ENCODE peak calls at places on chromosomes 3 and 15, in six cellular contexts. U, Y, Z, R, O and S are unnamed samples.

GRCh38 chr15:37109952-37110630 is 9.7 kb upstream of the MEIS2 start:
- DNase-seq in U (no peak), Y (peak), Z (no peak), R (no peak), O (no peak), S (peak)

GRCh38 chr3:164604687-164605086 is 473.6 kb downstream of the SI start:
- DNase-seq in U (no peak), Y (no peak), Z (no peak), R (no peak), O (no peak), S (no peak)

GRCh38 chr3:60301142-60301541 is 950.1 kb downstream of the FHIT start:
- DNase-seq in U (peak), Y (no peak), Z (peak), R (no peak), O (no peak), S (peak)

GRCh38 chr3:5292512-5292911 is 105.0 kb downstream of the EDEM1 start:
- DNase-seq in U (no peak), Y (no peak), Z (no peak), R (no peak), O (no peak), S (no peak)

GRCh38 chr3:108835101-108835500 is 12.5 kb downstream of the TRAT1 start:
- DNase-seq in U (no peak), Y (no peak), Z (no peak), R (no peak), O (no peak), S (no peak)

GRCh38 chr15:62895139-62895866 is 147.2 kb upstream of the TPM1 start:
- DNase-seq in U (peak), Y (no peak), Z (peak), R (no peak), O (no peak), S (peak)

GRCh38 chr15:83734487-83734886 is 80.6 kb downstream of the ADAMTSL3 start:
- DNase-seq in U (no peak), Y (no peak), Z (peak), R (no peak), O (peak), S (peak)

GRCh38 chr15:37517106-37517505 is 416.8 kb upstream of the MEIS2 start:
- DNase-seq in U (no peak), Y (no peak), Z (no peak), R (no peak), O (no peak), S (no peak)

GRCh38 chr3:103813955-103814354 is 1379.1 kb downstream of the ZPLD1 start:
- DNase-seq in U (no peak), Y (no peak), Z (no peak), R (no peak), O (no peak), S (no peak)

GRCh38 chr3:105195260-105195659 is 171.4 kb upstream of the ALCAM start:
- DNase-seq in U (peak), Y (no peak), Z (peak), R (no peak), O (no peak), S (peak)

GRCh38 chr15:95368211-95368610 is 962.3 kb upstream of the NR2F2 start:
- DNase-seq in U (no peak), Y (no peak), Z (no peak), R (no peak), O (no peak), S (no peak)

GRCh38 chr3:61855211-61855610 is 293.8 kb downstream of the PTPRG start:
- DNase-seq in U (no peak), Y (no peak), Z (no peak), R (no peak), O (no peak), S (no peak)

GRCh38 chr3:69212411-69213160 is 90.2 kb upstream of the LMOD3 start:
- DNase-seq in U (peak), Y (no peak), Z (peak), R (no peak), O (no peak), S (peak)

GRCh38 chr15:98503970-98504369 is 144.4 kb upstream of the IGF1R start:
- DNase-seq in U (peak), Y (no peak), Z (no peak), R (no peak), O (no peak), S (peak)

GRCh38 chr3:9091811-9092210 is 128.5 kb upstream of the RAD18 start:
- DNase-seq in U (no peak), Y (no peak), Z (no peak), R (no peak), O (no peak), S (peak)

GRCh38 chr3:122824465-122825379 is 29.9 kb downstream of the SLC49A4 start:
- DNase-seq in U (peak), Y (no peak), Z (peak), R (no peak), O (no peak), S (peak)

GRCh38 chr3:142849148-142849547 is 39.7 kb downstream of the PCOLCE2 start:
- DNase-seq in U (no peak), Y (no peak), Z (peak), R (no peak), O (no peak), S (no peak)

GRCh38 chr3:25582242-25582641 is 82.5 kb downstream of the TOP2B start:
- DNase-seq in U (peak), Y (no peak), Z (peak), R (no peak), O (no peak), S (peak)

GRCh38 chr3:129481783-129482332 is 41.8 kb downstream of the IFT122 start:
- DNase-seq in U (no peak), Y (peak), Z (no peak), R (no peak), O (no peak), S (peak)

GRCh38 chr3:42376397-42376798 is 34.0 kb downstream of the LYZL4 start:
- DNase-seq in U (peak), Y (no peak), Z (peak), R (no peak), O (peak), S (peak)

GRCh38 chr15:51398676-51399075 is 57.2 kb downstream of the GLDN start:
- DNase-seq in U (no peak), Y (no peak), Z (no peak), R (no peak), O (no peak), S (no peak)

GRCh38 chr15:67146875-67147381 is 81.5 kb downstream of the SMAD3 start:
- DNase-seq in U (peak), Y (no peak), Z (peak), R (peak), O (no peak), S (peak)

GRCh38 chr15:36888018-36888992 is 212.0 kb downstream of the MEIS2 start:
- DNase-seq in U (no peak), Y (no peak), Z (no peak), R (no peak), O (no peak), S (no peak)

GRCh38 chr3:172982731-172983364 is 158.2 kb downstream of the SPATA16 start:
- DNase-seq in U (no peak), Y (peak), Z (peak), R (no peak), O (peak), S (no peak)

GRCh38 chr3:146542968-146543367 is 1.4 kb downstream of the PLSCR1 start:
- DNase-seq in U (no peak), Y (no peak), Z (no peak), R (no peak), O (no peak), S (no peak)

GRCh38 chr15:77160562-77161481 is 89.9 kb upstream of the TSPAN3 start:
- DNase-seq in U (no peak), Y (no peak), Z (peak), R (peak), O (peak), S (no peak)

GRCh38 chr3:64357481-64357880 is 132.2 kb upstream of the PRICKLE2 start:
- DNase-seq in U (no peak), Y (no peak), Z (no peak), R (no peak), O (no peak), S (no peak)

GRCh38 chr3:15647629-15648167 is 46.2 kb downstream of the BTD start:
- DNase-seq in U (peak), Y (no peak), Z (peak), R (peak), O (no peak), S (peak)

GRCh38 chr3:42683875-42684593 is 1.3 kb upstream of the KLHL40 start:
- DNase-seq in U (peak), Y (no peak), Z (peak), R (peak), O (peak), S (peak)

GRCh38 chr15:39581501-39582285 is 814 bp downstream of the THBS1 start:
- DNase-seq in U (peak), Y (peak), Z (peak), R (peak), O (no peak), S (peak)

GRCh38 chr3:127720985-127721384 is 48.2 kb downstream of the ABTB1 start:
- DNase-seq in U (no peak), Y (no peak), Z (no peak), R (no peak), O (no peak), S (no peak)

GRCh38 chr3:4722103-4722502 is 229.0 kb downstream of the ITPR1 start:
- DNase-seq in U (peak), Y (peak), Z (peak), R (peak), O (peak), S (peak)

GRCh38 chr3:183844606-183845005 is 19.2 kb upstream of the MAP6D1 start:
- DNase-seq in U (peak), Y (no peak), Z (peak), R (no peak), O (no peak), S (peak)

DNA sequence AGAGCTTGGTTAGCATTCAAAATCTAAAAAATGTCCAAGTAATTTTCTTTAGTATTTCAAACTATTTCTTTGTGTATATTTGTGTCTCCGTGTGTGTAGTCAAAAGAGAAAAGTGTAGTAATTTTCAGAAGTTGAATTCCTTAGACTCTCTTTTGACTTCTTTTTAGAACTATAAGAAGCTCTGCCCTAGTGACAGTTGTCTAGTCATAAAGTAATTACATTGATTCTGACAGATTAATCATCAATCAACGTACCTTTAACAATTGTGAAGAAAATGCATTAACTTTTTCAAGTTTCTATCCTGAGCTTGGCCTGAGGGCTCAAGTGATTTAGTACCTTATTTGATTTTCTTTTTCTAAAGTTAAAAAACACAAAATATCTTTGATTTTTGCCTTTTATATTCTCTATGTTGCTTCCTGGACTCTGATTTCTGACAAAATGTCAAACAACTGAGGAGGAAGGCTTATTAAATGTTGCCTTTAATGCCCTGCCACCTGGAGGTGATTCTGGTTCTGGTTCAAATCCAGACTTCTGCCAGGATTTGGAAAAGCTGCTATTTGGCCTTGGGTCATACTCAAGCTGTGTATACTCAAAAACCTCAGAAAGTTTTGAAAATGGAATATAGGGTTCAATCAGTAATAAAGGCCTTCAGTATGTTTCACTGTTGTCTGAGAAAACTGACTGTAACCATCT is 653.6 kb downstream of the NSUN3 start:
- DNase-seq in U (no peak), Y (no peak), Z (peak), R (peak), O (no peak), S (no peak)
- TF ChIP-seq CTCF in U (no peak), Y (peak), Z (peak), R (peak), O (no peak), S (no peak)

GRCh38 chr3:12369598-12369997 is 80.7 kb downstream of the PPARG start:
- DNase-seq in U (no peak), Y (no peak), Z (peak), R (no peak), O (no peak), S (no peak)
- H3K27ac ChIP-seq in U (no peak), Y (no peak), Z (peak), R (peak), O (peak), S (no peak)

DNA sequence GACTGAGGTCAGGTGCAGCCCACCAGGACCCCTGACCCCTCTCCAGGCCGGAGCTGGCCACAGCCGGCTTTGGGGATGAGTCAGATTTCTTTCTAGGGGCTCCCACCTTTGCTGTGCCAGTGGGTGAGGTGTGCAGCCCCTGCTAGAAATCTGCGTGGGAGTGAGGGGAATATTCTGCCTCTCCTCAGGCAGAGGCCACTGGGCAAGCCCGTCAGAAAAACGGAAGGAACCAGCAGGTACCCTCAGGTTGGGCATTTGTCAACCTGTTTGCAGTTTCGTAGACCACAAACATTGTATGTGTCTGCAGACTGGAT is 1.8 kb downstream of the CTDSPL start:
- DNase-seq in U (no peak), Y (no peak), Z (no peak), R (no peak), O (no peak), S (no peak)
- H3K9ac ChIP-seq in U (peak), Y (peak), Z (no peak), R (peak), O (peak), S (no peak)

GRCh38 chr3:195271116-195271858 is at the start of gene XXYLT1:
- DNase-seq in U (peak), Y (peak), Z (peak), R (peak), O (peak), S (peak)

GRCh38 chr3:195270079-195270349 is 945 bp downstream of the XXYLT1 start:
- DNase-seq in U (no peak), Y (no peak), Z (no peak), R (no peak), O (no peak), S (no peak)

GRCh38 chr3:195271859-195272243 is 892 bp upstream of the XXYLT1 start:
- DNase-seq in U (no peak), Y (no peak), Z (no peak), R (no peak), O (no peak), S (no peak)

GRCh38 chr3:195269375-195270078 is 1.4 kb downstream of the XXYLT1 start:
- DNase-seq in U (no peak), Y (no peak), Z (no peak), R (no peak), O (no peak), S (no peak)

GRCh38 chr3:195270350-195271115 is 426 bp downstream of the XXYLT1 start:
- DNase-seq in U (peak), Y (peak), Z (peak), R (peak), O (peak), S (peak)
- TF ChIP-seq CTCF in U (peak), Y (peak), Z (peak), R (peak), O (peak), S (peak)

GRCh38 chr3:39447637-39448483 is 19.6 kb upstream of the MOBP start:
- DNase-seq in U (peak), Y (peak), Z (peak), R (peak), O (peak), S (peak)
- H3K27ac ChIP-seq in U (no peak), Y (no peak), Z (no peak), R (peak), O (no peak), S (no peak)

DNA sequence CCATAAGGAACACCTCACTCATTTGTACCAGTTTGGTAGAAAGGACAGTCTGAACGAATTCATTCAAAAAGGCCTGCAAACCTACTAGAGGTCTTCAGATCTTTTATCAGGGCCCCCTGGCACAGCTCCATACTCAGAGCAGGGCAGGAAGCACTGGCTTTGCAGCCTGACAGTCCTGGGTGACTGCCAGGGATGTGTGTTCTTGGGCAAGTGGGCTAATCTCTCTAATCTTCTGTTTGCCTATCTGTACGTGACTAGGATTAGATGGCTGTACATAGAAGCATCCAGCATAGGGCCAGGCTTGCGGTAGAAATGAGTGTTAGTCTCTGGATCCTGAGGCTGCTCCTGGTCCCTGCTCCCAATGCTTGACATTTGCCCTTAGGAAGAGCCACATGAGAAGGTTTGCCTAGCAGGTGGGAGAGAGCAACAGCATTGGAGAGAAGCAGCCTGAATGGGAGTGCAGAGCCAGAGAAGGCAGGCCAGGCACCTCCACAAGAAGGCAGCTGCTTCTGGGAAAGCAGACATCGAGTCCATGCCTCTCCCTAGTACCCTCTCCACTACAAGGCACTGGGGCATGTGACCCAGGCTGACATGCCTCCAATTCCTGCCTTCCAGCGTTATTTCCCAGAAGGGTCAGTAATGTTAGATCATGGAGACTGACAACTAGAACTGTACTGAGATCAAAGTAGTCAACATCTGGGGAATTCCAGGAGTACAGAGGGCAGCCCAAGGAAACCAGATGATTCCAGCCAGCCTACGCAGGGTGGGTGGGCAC is 1.0 kb upstream of the CXCR6 start:
- DNase-seq in U (no peak), Y (peak), Z (peak), R (no peak), O (no peak), S (no peak)
- H3K9ac ChIP-seq in U (no peak), Y (no peak), Z (no peak), R (no peak), O (no peak), S (no peak)